ENCODE peak calls at places on chromosomes 4 and X, in six cellular contexts. U is CD4-positive, CD25-positive, alpha-beta regulatory T cell; J is astrocyte of the cerebellum; K is ovary; V is cardiac fibroblast; G is lower leg skin. I is an unnamed sample.

GRCh38 chr4:13611283-13611842 is 16.2 kb downstream of the BOD1L1 start:
- DNase-seq in K (no peak), V (peak), U (no peak), J (no peak), G (no peak), I (peak)

GRCh38 chr4:57424231-57424897 is 314.2 kb upstream of the IGFBP7 start:
- DNase-seq in U (no peak), V (peak), J (peak), G (no peak), K (no peak), I (peak)

GRCh38 chr4:158170691-158171455 is 2.0 kb downstream of the GASK1B start:
- DNase-seq in V (peak), K (peak), U (no peak), J (no peak), G (peak), I (no peak)

GRCh38 chr4:88998941-88999340 is 58.0 kb downstream of the FAM13A start:
- DNase-seq in J (no peak), G (no peak), K (no peak), V (no peak), U (no peak), I (no peak)

GRCh38 chr4:138734746-138735145 is 280.8 kb upstream of the NOCT start:
- DNase-seq in V (peak), U (no peak), K (no peak), J (peak), G (no peak), I (no peak)

GRCh38 chrX:2627272-2627867 is 63.7 kb upstream of the CD99 start:
- DNase-seq in V (peak), J (no peak), G (no peak), K (no peak), U (peak), I (no peak)

GRCh38 chr4:8155660-8156421 is 2.8 kb downstream of the ABLIM2 start:
- DNase-seq in V (no peak), J (no peak), K (no peak), U (no peak), G (no peak), I (no peak)

GRCh38 chr4:173264245-173264959 is 69.8 kb downstream of the HMGB2 start:
- DNase-seq in G (no peak), K (peak), V (peak), J (no peak), U (no peak), I (no peak)

GRCh38 chrX:71622347-71623104 is 4.2 kb upstream of the CXCR3 start:
- DNase-seq in J (peak), U (peak), V (peak), K (peak), G (peak), I (peak)

GRCh38 chrX:46208225-46208854 is 336.9 kb downstream of the ZNF674 start:
- DNase-seq in G (no peak), U (no peak), V (peak), J (peak), K (no peak), I (no peak)

GRCh38 chrX:106177106-106177981 is 9.2 kb downstream of the PWWP3B start:
- DNase-seq in V (peak), K (peak), U (no peak), J (peak), G (no peak), I (no peak)

GRCh38 chrX:112211459-112211858 is 128.9 kb upstream of the TRPC5 start:
- DNase-seq in G (no peak), K (no peak), J (peak), V (no peak), U (no peak), I (no peak)

GRCh38 chrX:42093756-42094155 is 170.4 kb upstream of the CASK start:
- DNase-seq in V (peak), U (no peak), G (no peak), K (no peak), J (no peak), I (no peak)

GRCh38 chrX:42090395-42090794 is 167.0 kb upstream of the CASK start:
- DNase-seq in J (no peak), U (no peak), V (no peak), G (no peak), K (no peak), I (no peak)

GRCh38 chrX:42096262-42096939 is 173.0 kb upstream of the CASK start:
- DNase-seq in G (no peak), J (peak), V (peak), U (no peak), K (peak), I (peak)

GRCh38 chrX:42097491-42097890 is 174.1 kb upstream of the CASK start:
- DNase-seq in V (no peak), U (no peak), J (no peak), G (no peak), K (no peak), I (no peak)

DNA sequence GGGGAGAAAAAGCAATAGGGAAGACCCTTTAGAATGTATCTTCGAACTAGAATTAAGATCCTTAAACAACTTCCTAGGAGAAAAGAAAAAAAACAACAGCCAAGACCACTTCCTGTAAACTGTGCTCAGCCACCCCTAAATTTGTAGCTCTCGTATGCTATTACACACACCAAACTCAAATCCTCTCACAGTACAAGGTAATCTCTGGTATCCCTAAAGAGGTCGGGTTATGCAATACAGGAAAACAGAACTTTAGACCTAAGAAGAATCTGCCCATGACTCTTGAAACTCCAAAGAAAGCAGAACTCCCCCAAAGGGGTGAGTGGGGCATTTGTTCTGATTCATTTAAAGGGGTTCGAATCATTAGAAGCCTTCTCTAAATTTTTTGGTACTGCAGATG is 170.9 kb upstream of the CASK start:
- DNase-seq in V (peak), J (no peak), U (no peak), K (no peak), G (no peak), I (no peak)
- H3K4me3 ChIP-seq in V (peak), J (no peak), U (no peak), K (no peak), G (no peak), I (no peak)

GRCh38 chr4:2809610-2810180 is 16.8 kb downstream of the SH3BP2 start:
- DNase-seq in K (no peak), U (no peak), J (no peak), G (no peak), V (no peak), I (no peak)
- H3K4me3 ChIP-seq in K (no peak), U (no peak), J (no peak), G (no peak), V (no peak), I (no peak)

GRCh38 chr4:24989327-24989726 is 41.4 kb downstream of the LGI2 start:
- DNase-seq in G (no peak), K (no peak), U (no peak), V (no peak), J (no peak), I (no peak)
- H3K4me3 ChIP-seq in G (no peak), K (no peak), U (no peak), V (no peak), J (no peak), I (no peak)

DNA sequence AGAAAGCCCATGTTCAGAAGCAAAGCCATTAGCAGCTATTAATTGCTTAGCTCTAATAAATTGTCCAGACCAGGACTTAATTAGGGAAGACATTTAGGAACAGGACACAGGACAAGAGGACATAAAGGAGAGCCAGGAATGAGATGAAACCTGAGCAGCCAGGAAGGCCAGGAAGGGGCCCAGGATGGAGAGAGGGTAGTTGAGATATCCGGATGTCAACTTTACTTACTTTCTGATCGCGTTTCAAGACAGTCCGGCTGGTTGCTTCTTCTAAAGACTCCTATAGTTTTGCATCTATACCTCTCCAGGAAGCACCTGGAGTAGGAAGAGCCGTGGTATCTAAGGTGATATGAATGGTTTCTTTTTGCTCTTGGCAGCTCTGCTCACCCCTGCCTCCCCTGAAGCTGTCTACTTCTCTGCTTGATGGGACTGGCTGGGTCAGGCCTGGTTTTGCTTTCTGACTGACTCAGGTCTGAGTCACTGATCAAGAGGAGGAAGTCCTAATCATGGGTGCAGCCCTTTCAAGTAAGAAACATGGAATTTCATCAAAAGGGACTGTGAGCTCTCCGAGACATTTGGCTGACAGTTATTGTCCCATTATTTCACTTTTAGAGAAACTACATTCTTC is 733.3 kb downstream of the RPA4 start:
- DNase-seq in J (peak), V (peak), U (no peak), K (no peak), G (no peak), I (peak)
- H3K4me3 ChIP-seq in J (no peak), V (no peak), U (peak), K (no peak), G (no peak), I (no peak)

DNA sequence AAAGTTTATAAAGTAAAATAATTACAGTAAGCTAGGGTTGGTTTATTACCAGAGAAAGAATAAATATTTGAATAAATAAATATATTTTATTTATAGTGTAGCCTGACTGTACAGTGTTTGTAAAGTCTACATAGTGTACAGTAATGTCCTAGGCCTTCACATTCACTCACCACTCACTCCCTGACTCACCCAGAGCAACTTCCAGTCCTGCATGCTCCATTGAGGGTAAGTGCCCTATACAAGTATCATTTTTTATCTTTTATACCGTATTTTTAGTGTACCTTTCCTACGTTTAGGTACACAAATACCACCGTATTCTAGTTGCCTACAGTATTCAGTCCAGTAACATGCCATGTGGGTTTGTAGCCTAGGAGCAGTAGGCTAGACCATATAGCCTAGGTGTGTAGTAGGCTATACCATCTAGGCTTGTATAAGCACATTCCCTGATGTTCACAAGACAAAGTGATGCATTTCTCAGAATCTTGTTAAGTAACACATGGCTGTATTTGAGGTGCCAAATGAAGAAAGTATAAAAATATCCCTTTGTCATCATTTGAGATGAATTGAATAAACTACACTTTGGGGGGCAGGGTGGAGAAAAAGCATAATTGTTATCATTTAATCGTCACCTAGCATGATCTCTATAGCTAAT is 14.7 kb upstream of the KLHL8 start:
- DNase-seq in K (no peak), G (no peak), V (peak), U (no peak), J (no peak), I (no peak)
- H3K4me3 ChIP-seq in K (peak), G (no peak), V (peak), U (no peak), J (peak), I (peak)